ENCODE peak calls at places on chromosomes 5 and 9, in seven cellular contexts. G, M, L, C, W, D and I are unnamed samples. For H3K27me3, the result is how much of the 10 kb centered on the place peaks cover.

GRCh38 chr5:31197183-31197582 is 3.7 kb downstream of the CDH6 start:
- DNase-seq in W (no peak), M (no peak), G (peak), C (peak), D (peak), L (no peak), I (peak)

GRCh38 chr5:37533851-37534250 is 154.7 kb downstream of the WDR70 start:
- DNase-seq in G (peak), M (no peak), D (peak), L (no peak), C (no peak), W (peak), I (peak)

GRCh38 chr9:119026120-119026519 is 343.1 kb downstream of the BRINP1 start:
- DNase-seq in M (no peak), D (no peak), W (no peak), G (peak), L (peak), C (no peak), I (peak)

GRCh38 chr5:11384441-11385250 is 519.6 kb downstream of the CTNND2 start:
- DNase-seq in L (peak), M (no peak), D (no peak), C (no peak), G (peak), W (no peak), I (no peak)

GRCh38 chr9:68653141-68653595 is 51.9 kb upstream of the PIP5K1B start:
- DNase-seq in G (no peak), M (no peak), D (no peak), W (no peak), L (no peak), C (no peak), I (no peak)

GRCh38 chr5:430214-430925 is 12.6 kb upstream of the EXOC3 start:
- DNase-seq in M (no peak), W (no peak), C (no peak), D (no peak), G (no peak), L (no peak), I (no peak)

GRCh38 chr5:38672059-38672791 is 115.8 kb upstream of the LIFR start:
- DNase-seq in W (peak), D (peak), C (peak), L (no peak), M (peak), G (peak), I (peak)

GRCh38 chr5:74952406-74952805 is 86.2 kb upstream of the FAM169A start:
- DNase-seq in W (no peak), G (no peak), C (no peak), L (no peak), D (no peak), M (no peak), I (peak)

GRCh38 chr5:90477816-90478215 is 3.2 kb downstream of the POLR3G start:
- DNase-seq in G (no peak), M (no peak), C (no peak), L (no peak), W (no peak), D (no peak), I (no peak)

GRCh38 chr5:93995126-93995621 is 253.8 kb upstream of the POU5F2 start:
- DNase-seq in G (peak), C (peak), D (no peak), M (no peak), L (no peak), W (no peak), I (peak)

GRCh38 chr5:174183701-174184100 is 138.2 kb downstream of the NSG2 start:
- DNase-seq in D (no peak), L (no peak), G (no peak), W (no peak), C (no peak), M (no peak), I (no peak)

GRCh38 chr9:137506702-137507171 is 43.5 kb downstream of the PNPLA7 start:
- DNase-seq in W (no peak), G (peak), D (peak), M (no peak), C (peak), L (no peak), I (no peak)

GRCh38 chr5:149995385-149996085 is 4.9 kb downstream of the TIGD6 start:
- DNase-seq in D (no peak), L (peak), M (no peak), G (peak), W (no peak), C (no peak), I (no peak)

GRCh38 chr5:40603378-40603777 is 76.3 kb upstream of the PTGER4 start:
- DNase-seq in M (no peak), L (no peak), D (peak), C (no peak), W (no peak), G (peak), I (no peak)

GRCh38 chr9:39108145-39108544 is 179.8 kb downstream of the CNTNAP3 start:
- DNase-seq in G (no peak), L (no peak), W (no peak), C (no peak), D (no peak), M (no peak), I (no peak)

GRCh38 chr9:132792547-132792946 is 85.5 kb downstream of the AK8 start:
- DNase-seq in G (no peak), W (no peak), D (no peak), M (no peak), L (no peak), C (no peak), I (no peak)

GRCh38 chr9:130495067-130495466 is 50.3 kb downstream of the ASS1 start:
- DNase-seq in D (no peak), L (no peak), W (no peak), G (no peak), M (no peak), C (no peak), I (no peak)

GRCh38 chr9:105373723-105374122 is 74.1 kb upstream of the FSD1L start:
- DNase-seq in G (no peak), C (no peak), W (no peak), D (no peak), L (no peak), M (no peak), I (no peak)

GRCh38 chr9:92455217-92455616 is 27.1 kb downstream of the ASPN start:
- DNase-seq in M (peak), G (no peak), W (peak), D (no peak), C (no peak), L (no peak), I (peak)

GRCh38 chr9:94086468-94086867 is 2.2 kb downstream of the PTPDC1 start:
- DNase-seq in W (no peak), G (peak), M (no peak), L (peak), C (peak), D (peak), I (peak)

GRCh38 chr5:175483337-175483736 is 5.0 kb downstream of the SFXN1 start:
- DNase-seq in W (no peak), D (no peak), G (no peak), L (no peak), C (no peak), M (no peak), I (no peak)

GRCh38 chr9:137244486-137245449 is 3.7 kb downstream of the TUBB4B start:
- DNase-seq in C (no peak), G (peak), D (no peak), L (no peak), M (no peak), W (peak), I (no peak)

GRCh38 chr5:14547660-14548059 is 33.9 kb upstream of the OTULINL start:
- DNase-seq in M (no peak), W (no peak), D (no peak), G (no peak), L (no peak), C (no peak), I (no peak)

GRCh38 chr5:33072296-33072695 is 361.2 kb downstream of the NPR3 start:
- DNase-seq in M (no peak), D (no peak), W (no peak), G (peak), C (no peak), L (no peak), I (no peak)

GRCh38 chr5:15694694-15695093 is 194.7 kb downstream of the FBXL7 start:
- DNase-seq in M (no peak), D (peak), C (peak), G (peak), W (no peak), L (no peak), I (peak)

GRCh38 chr9:118618091-118618490 is 751.1 kb downstream of the BRINP1 start:
- DNase-seq in C (no peak), D (no peak), G (peak), M (no peak), W (no peak), L (no peak), I (peak)

GRCh38 chr5:74625742-74626241 is 14.7 kb downstream of the ENC1 start:
- DNase-seq in D (no peak), W (no peak), M (no peak), L (peak), G (no peak), C (no peak), I (no peak)

GRCh38 chr5:144177548-144177947 is 6.9 kb downstream of the KCTD16 start:
- DNase-seq in C (no peak), G (peak), M (no peak), L (no peak), D (peak), W (no peak), I (no peak)

GRCh38 chr9:82797539-82797938 is 265.4 kb downstream of the RASEF start:
- DNase-seq in C (peak), D (no peak), W (no peak), L (no peak), G (no peak), M (no peak), I (no peak)

GRCh38 chr5:25436452-25436851 is 791.7 kb upstream of the CDH10 start:
- DNase-seq in G (no peak), L (no peak), C (no peak), M (no peak), W (no peak), D (no peak), I (no peak)

GRCh38 chr5:1012900-1013237 is 4.3 kb downstream of the NKD2 start:
- DNase-seq in C (no peak), G (no peak), D (no peak), L (no peak), W (no peak), M (no peak), I (no peak)

GRCh38 chr5:172849636-172850453 is 15.8 kb downstream of the ERGIC1 start:
- DNase-seq in M (no peak), W (no peak), L (no peak), G (peak), C (no peak), D (no peak), I (no peak)

GRCh38 chr5:177495243-177496060 is 2.0 kb downstream of the PDLIM7 start:
- DNase-seq in D (peak), M (peak), W (no peak), L (peak), C (peak), G (peak), I (peak)

GRCh38 chr5:124806026-124806856 is 59.8 kb upstream of the ZNF608 start:
- DNase-seq in C (peak), L (peak), W (no peak), G (peak), D (peak), M (peak), I (peak)

GRCh38 chr9:93898502-93899426 is 56.4 kb downstream of the BARX1 start:
- DNase-seq in G (no peak), D (no peak), M (no peak), L (peak), C (no peak), W (no peak), I (no peak)

DNA sequence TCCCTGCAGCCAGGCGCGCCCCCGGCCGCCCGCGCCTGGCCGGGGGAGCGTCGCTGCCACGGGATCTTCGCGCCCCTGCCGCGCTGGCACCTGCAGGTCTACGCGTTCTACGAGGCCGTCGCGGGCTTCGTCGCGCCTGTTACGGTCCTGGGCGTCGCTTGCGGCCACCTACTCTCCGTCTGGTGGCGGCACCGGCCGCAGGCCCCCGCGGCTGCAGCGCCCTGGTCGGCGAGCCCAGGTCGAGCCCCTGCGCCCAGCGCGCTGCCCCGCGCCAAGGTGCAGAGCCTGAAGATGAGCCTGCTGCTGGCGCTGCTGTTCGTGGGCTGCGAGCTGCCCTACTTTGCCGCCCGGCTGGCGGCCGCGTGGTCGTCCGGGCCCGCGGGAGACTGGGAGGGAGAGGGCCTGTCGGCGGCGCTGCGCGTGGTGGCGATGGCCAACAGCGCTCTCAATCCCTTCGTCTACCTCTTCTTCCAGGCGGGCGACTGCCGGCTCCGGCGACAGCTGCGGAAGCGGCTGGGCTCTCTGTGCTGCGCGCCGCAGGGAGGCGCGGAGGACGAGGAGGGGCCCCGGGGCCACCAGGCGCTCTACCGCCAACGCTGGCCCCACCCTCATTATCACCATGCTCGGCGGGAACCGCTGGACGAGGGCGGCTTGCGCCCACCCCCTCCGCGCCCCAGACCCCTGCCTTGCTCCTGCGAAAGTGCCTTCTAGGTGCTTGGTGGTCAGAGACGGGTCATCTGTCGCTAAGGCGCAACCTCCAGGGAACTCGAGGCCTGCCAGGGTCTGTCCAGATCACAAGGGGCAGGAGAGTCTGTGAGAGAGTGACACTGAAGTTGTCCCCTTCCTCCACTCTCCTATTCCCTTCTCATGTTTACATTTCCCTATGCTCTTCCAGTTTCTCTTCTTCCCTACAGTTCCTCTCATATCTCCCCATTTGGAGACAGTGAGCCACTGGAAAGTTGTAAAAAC is 1.3 kb downstream of the GPR150 start:
- DNase-seq in W (peak), M (no peak), C (no peak), L (peak), D (no peak), G (peak), I (peak)
- H3K4me3 ChIP-seq in W (peak), M (peak), C (peak), L (peak), D (peak), G (peak), I (peak)

DNA sequence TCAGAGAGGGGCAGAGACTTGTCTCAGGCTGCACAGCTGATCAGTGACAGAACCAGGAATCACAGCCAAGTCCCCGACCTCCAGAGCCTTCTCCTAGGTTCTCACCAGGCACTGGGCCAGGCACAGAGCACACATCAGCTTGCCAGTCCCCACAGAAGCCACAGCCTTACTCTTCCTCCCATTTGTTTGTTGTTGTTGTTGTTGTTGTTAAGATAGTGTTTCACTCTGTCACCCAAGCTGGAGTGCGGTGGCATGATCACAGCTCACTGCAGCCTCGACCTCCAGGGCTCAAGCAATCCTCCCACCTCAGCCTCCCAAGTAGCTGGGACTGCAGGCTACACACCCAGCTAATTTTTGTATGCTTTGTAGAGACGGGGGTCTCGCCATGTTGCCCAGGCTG is 41.4 kb downstream of the NAIF1 start:
- DNase-seq in D (no peak), G (no peak), C (no peak), M (no peak), W (no peak), L (no peak), I (no peak)
- H3K9ac ChIP-seq in D (no peak), G (no peak), C (no peak), M (no peak), W (no peak), L (no peak), I (no peak)

GRCh38 chr5:4384649-4385048 is 755.5 kb upstream of the ADAMTS16 start:
- DNase-seq in W (no peak), D (no peak), L (no peak), C (no peak), M (no peak), G (no peak), I (no peak)
- H3K27me3 ChIP-seq in W (under half), D (under half), L (under half), C (under half), M (under half), G (under half), I (under half)

DNA sequence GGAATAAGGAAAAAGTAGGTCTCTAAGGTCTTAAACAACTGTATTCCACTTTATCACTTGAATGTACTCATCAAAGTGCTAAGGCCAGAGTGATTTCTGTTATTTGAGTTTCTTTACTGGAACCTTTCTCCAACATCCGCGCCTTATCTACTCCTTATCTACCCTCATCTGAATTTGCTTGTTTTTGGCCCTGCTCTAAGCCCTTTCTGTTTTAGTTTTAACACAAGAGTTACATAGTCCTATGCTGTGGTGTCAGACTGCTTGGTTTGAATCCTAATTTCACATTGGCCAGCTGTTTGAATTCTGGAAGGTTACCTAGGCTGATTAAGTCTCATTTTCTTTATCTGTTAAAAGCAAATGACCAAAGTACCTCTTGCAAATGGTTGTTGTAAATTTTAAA is 128.3 kb downstream of the PCSK5 start:
- DNase-seq in M (no peak), W (no peak), L (no peak), C (no peak), G (no peak), D (no peak), I (no peak)
- H3K4me3 ChIP-seq in M (no peak), W (no peak), L (no peak), C (no peak), G (no peak), D (no peak), I (no peak)

GRCh38 chr5:141528401-141528984 is 39.6 kb downstream of the PCDHGC5 start:
- DNase-seq in M (no peak), L (no peak), G (peak), D (peak), W (no peak), C (peak), I (no peak)
- H3K9ac ChIP-seq in M (no peak), L (peak), G (peak), D (peak), W (no peak), C (no peak), I (peak)

GRCh38 chr5:44387391-44387790 is 1.8 kb downstream of the FGF10 start:
- DNase-seq in L (no peak), C (peak), D (no peak), G (no peak), M (no peak), W (no peak), I (no peak)

GRCh38 chr5:44390332-44390731 is 1.1 kb upstream of the FGF10 start:
- DNase-seq in L (no peak), G (no peak), M (no peak), C (no peak), D (no peak), W (no peak), I (no peak)

GRCh38 chr5:44387911-44388310 is 1.3 kb downstream of the FGF10 start:
- DNase-seq in D (no peak), W (no peak), G (no peak), L (no peak), C (no peak), M (no peak), I (no peak)

GRCh38 chr5:44388504-44389409 is 463 bp downstream of the FGF10 start:
- DNase-seq in L (no peak), C (peak), D (peak), G (peak), W (no peak), M (no peak), I (peak)

DNA sequence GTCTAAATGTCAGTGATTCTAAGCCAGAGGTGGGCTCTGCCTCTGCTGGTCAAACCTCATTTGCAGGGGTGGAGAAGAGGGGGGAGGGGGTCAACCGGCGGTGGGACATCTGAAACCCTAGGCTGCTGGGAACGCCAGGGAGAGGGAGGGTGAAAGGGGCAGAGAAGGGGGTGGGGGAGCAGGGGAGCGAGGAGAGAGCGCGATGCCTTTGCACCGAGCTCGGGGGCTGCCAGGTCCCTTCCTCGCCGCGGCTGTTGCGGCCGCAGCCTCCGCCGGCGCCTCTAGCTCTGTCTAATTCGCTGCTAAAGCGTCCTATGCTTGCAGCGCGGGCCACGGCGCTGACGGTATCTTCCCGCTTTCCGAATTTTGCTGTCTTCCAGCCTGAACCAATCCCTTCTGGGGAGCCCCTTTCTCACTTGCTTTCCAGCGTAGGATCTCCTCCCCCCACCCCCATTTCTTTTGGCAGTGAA is at the start of gene FGF10:
- DNase-seq in W (no peak), D (no peak), C (peak), L (peak), G (peak), M (no peak), I (peak)
- H3K27me3 ChIP-seq in W (under half), D (under half), C (under half), L (under half), G (half or more), M (under half), I (under half)

GRCh38 chr9:35728041-35728971 is 3.7 kb downstream of the TLN1 start:
- DNase-seq in M (peak), D (peak), C (peak), G (peak), L (no peak), W (peak), I (peak)
- H3K4me3 ChIP-seq in M (peak), D (peak), C (peak), G (peak), L (peak), W (peak), I (peak)